ENCODE peak calls at places on chromosome 21, in six cellular contexts. Y is A549, V is IMR-90, H is GM12878, N is body of pancreas, W is uterus. A is an unnamed sample.
A peak's percentile ranks its signal among the peaks of the same experiment; 100 is the strongest.

GRCh38 chr21:21682172-21682571 is 684.0 kb downstream of the NCAM2 start:
- DNase-seq in W (no peak), Y (no peak), V (peak; percentile 47), N (no peak), H (no peak), A (no peak)

GRCh38 chr21:45998276-45998701 is 16.7 kb downstream of the COL6A1 start:
- DNase-seq in W (peak; percentile 17), Y (no peak), H (no peak), N (no peak), V (no peak), A (no peak)

GRCh38 chr21:31220567-31220966 is 123.5 kb downstream of the TIAM1 start:
- DNase-seq in H (no peak), W (no peak), V (peak; percentile 24), N (no peak), Y (no peak), A (peak; percentile 24)

GRCh38 chr21:46317710-46318463 is 5.8 kb downstream of the C21orf58 start:
- DNase-seq in Y (no peak), W (no peak), V (no peak), H (no peak), N (peak; percentile 58), A (no peak)

GRCh38 chr21:26965567-26966359 is 1.1 kb downstream of the ADAMTS5 start:
- DNase-seq in H (no peak), Y (no peak), V (peak; percentile 12), N (peak; percentile 58), W (peak; percentile 80), A (no peak)

GRCh38 chr21:37407719-37408455 is 41.3 kb downstream of the DYRK1A start:
- DNase-seq in Y (no peak), V (peak; percentile 63), N (no peak), H (peak; percentile 43), W (no peak), A (no peak)

GRCh38 chr21:45551816-45552695 is 9.8 kb upstream of the SLC19A1 start:
- DNase-seq in W (no peak), Y (no peak), N (no peak), V (no peak), H (no peak), A (no peak)

GRCh38 chr21:44293551-44294231 is 6.2 kb upstream of the PFKL start:
- DNase-seq in W (no peak), V (no peak), N (no peak), Y (no peak), H (no peak), A (no peak)

GRCh38 chr21:45899317-45900033 is 82.1 kb upstream of the COL6A1 start:
- DNase-seq in V (no peak), N (no peak), H (no peak), W (no peak), Y (no peak), A (no peak)

GRCh38 chr21:45551316-45551715 is 9.1 kb upstream of the SLC19A1 start:
- DNase-seq in H (peak; percentile 35), V (peak; percentile 91), W (no peak), Y (peak; percentile 79), N (no peak), A (peak; percentile 70)

GRCh38 chr21:31908106-31909031 is 35.5 kb downstream of the HUNK start:
- DNase-seq in H (no peak), V (peak; percentile 84), W (peak; percentile 53), Y (no peak), N (peak; percentile 81), A (no peak)

GRCh38 chr21:21463456-21463855 is 465.2 kb downstream of the NCAM2 start:
- DNase-seq in V (no peak), Y (no peak), H (no peak), W (no peak), N (no peak), A (no peak)

GRCh38 chr21:25515484-25516405 is 91.5 kb downstream of the MRPL39 start:
- DNase-seq in N (no peak), Y (no peak), W (no peak), V (peak; percentile 71), H (no peak), A (no peak)

GRCh38 chr21:16086121-16086520 is 356.3 kb downstream of the USP25 start:
- DNase-seq in Y (no peak), V (no peak), H (no peak), W (no peak), N (no peak), A (no peak)

GRCh38 chr21:17514124-17514481 is 1.3 kb downstream of the CXADR start:
- DNase-seq in N (no peak), W (no peak), Y (no peak), V (no peak), H (no peak), A (no peak)

GRCh38 chr21:46006547-46007497 is 25.3 kb downstream of the COL6A1 start:
- DNase-seq in N (no peak), H (no peak), Y (no peak), W (peak; percentile 23), V (no peak), A (no peak)

GRCh38 chr21:46543306-46543705 is 61.6 kb downstream of the S100B start:
- DNase-seq in W (no peak), V (no peak), H (no peak), Y (no peak), N (no peak), A (no peak)

GRCh38 chr21:33070921-33071877 is 1.3 kb downstream of the OLIG1 start:
- DNase-seq in Y (peak; percentile 30), N (no peak), H (no peak), V (no peak), W (no peak), A (peak; percentile 73)

GRCh38 chr21:33024278-33025103 is 1.2 kb upstream of the OLIG2 start:
- DNase-seq in V (no peak), Y (no peak), N (no peak), W (no peak), H (no peak), A (no peak)

GRCh38 chr21:15071012-15071411 is 6.2 kb upstream of the NRIP1 start:
- DNase-seq in W (no peak), Y (no peak), N (no peak), V (no peak), H (no peak), A (no peak)

GRCh38 chr21:31557421-31557955 is 102.0 kb upstream of the SOD1 start:
- DNase-seq in N (no peak), Y (no peak), V (no peak), W (no peak), H (no peak), A (no peak)

GRCh38 chr21:32524010-32524719 is 61.2 kb downstream of the TCP10L start:
- DNase-seq in N (no peak), V (peak; percentile 83), H (no peak), W (peak; percentile 63), Y (no peak), A (no peak)

GRCh38 chr21:45104560-45104959 is 30.2 kb downstream of the ADARB1 start:
- DNase-seq in V (no peak), N (peak; percentile 61), Y (no peak), H (no peak), W (no peak), A (no peak)

GRCh38 chr21:44539031-44539430 is 964 bp downstream of the KRTAP10-1 start:
- DNase-seq in Y (no peak), W (no peak), H (no peak), V (no peak), N (no peak), A (no peak)

GRCh38 chr21:43903451-43904091 is 38.5 kb downstream of the AGPAT3 start:
- DNase-seq in W (no peak), H (no peak), V (no peak), N (no peak), Y (no peak), A (no peak)

GRCh38 chr21:44370027-44370735 is 16.8 kb downstream of the TRPM2 start:
- DNase-seq in Y (peak; percentile 24), H (no peak), N (peak; percentile 57), W (peak; percentile 11), V (peak; percentile 7), A (no peak)

GRCh38 chr21:38806942-38807284 is 1.2 kb downstream of the ETS2 start:
- DNase-seq in H (no peak), V (peak; percentile 49), W (no peak), Y (no peak), N (no peak), A (no peak)

GRCh38 chr21:45410151-45410864 is 5.3 kb downstream of the COL18A1 start:
- DNase-seq in N (peak; percentile 9), H (no peak), V (no peak), W (no peak), Y (no peak), A (no peak)

GRCh38 chr21:45455321-45456013 is 50.5 kb downstream of the COL18A1 start:
- DNase-seq in Y (no peak), V (peak; percentile 22), W (no peak), N (peak; percentile 50), H (no peak), A (peak; percentile 52)

GRCh38 chr21:15249285-15249993 is 184.6 kb upstream of the NRIP1 start:
- DNase-seq in H (no peak), V (peak; percentile 26), N (no peak), W (no peak), Y (no peak), A (no peak)

DNA sequence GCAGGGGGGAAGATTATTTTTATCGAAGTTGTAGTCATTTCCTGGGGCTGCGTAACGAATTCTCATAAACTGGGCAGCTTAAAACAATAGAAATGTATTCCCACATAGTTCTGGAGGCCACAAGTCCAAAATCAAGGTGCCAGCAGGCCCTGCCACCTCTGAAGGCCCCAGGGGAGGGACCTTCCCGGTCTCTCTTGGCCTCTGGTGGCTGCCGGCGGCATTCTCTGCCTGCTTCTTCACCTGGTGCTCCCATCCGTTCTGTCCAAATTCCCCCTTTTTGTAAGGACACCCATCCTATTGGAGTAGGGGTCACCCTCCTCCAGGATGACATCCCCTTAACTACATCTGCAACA is 92.8 kb downstream of the PDE9A start:
- DNase-seq in N (no peak), H (no peak), Y (no peak), W (no peak), V (no peak), A (no peak)
- TF ChIP-seq CTCF in N (no peak), H (no peak), Y (no peak), W (no peak), V (no peak), A (no peak)

GRCh38 chr21:41764558-41765392 is 2.1 kb downstream of the RIPK4 start:
- DNase-seq in N (peak; percentile 76), H (no peak), Y (peak; percentile 59), W (no peak), V (no peak), A (no peak)
- TF ChIP-seq POLR2A in N (peak; percentile 50), H (no peak), Y (no peak), W (no peak), V (no peak), A (no peak)

GRCh38 chr21:42009018-42009830 is 936 bp downstream of the ZBTB21 start:
- DNase-seq in H (no peak), N (peak; percentile 64), V (peak; percentile 81), Y (peak; percentile 40), W (peak; percentile 54), A (peak; percentile 66)
- TF ChIP-seq CTCF in H (no peak), N (no peak), V (peak; percentile 31), Y (peak; percentile 8), W (peak; percentile 17), A (no peak)

DNA sequence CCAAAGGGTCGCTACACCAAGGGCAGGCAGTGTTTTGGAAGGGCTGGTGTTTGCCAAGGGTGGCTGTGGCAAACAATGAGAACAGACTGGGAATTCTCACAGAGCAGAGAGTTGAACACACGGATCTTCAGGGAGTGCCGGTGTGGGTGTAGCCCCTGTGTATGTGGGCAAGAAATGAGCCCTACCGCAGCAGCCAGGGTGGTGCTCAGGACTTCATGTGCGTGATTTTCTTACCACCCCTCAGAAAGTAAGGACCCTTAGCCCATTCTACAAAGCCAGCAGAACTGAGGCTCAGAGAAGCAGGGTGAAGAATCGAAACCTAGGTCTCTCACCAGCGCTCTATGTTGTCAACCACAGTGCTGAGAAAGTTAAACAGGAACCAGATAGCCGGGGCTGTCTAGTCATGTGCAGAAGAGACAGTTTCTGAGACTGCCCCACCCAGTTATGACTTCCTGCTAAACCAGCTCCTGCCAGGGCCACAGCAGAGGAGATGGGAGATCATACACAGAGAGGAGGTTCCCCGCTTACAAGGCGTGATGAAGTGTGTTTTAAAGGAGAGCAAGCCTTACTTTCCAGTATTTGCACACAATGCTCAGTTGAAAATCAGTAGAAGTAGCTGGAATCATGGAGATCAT is 21.9 kb upstream of the MORC3 start:
- DNase-seq in W (peak; percentile 23), V (peak; percentile 15), Y (peak; percentile 29), N (peak; percentile 41), H (peak; percentile 85), A (peak; percentile 77)
- TF ChIP-seq POLR2A in W (no peak), V (no peak), Y (no peak), N (peak; percentile 34), H (peak; percentile 69), A (peak; percentile 33)